ENCODE peak calls at places on chromosomes 1 and 21, in ten cellular contexts. I is amniotic stem cell; P is left ventricle myocardium inferior; F is iris pigment epithelial cell; C is retinal pigment epithelial cell; K is GM10248; G is stimulated activated CD4-positive, alpha-beta T cell treated with anti-CD3 and anti-CD28 coated beads, Interleukin-4, amount 100 ng/mL, for 48 hours; D is sigmoid colon; O is LNCaP clone FGC; E is ACHN. U is an unnamed sample.
A peak's percentile ranks its signal among the peaks of the same experiment; 100 is the strongest.

GRCh38 chr1:46117810-46118494 is 14.5 kb downstream of the PIK3R3 start:
- DNase-seq in F (no peak), C (no peak), P (no peak), I (no peak), E (no peak), D (no peak), K (no peak), O (no peak), G (no peak), U (no peak)

GRCh38 chr1:225933072-225933471 is 7.9 kb downstream of the LEFTY2 start:
- DNase-seq in P (no peak), F (peak; percentile 71), E (peak; percentile 37), G (no peak), D (no peak), K (no peak), O (no peak), C (no peak), I (peak; percentile 64), U (peak; percentile 79)

GRCh38 chr21:23986214-23986613 is 1621.1 kb downstream of the MRPL39 start:
- DNase-seq in K (no peak), O (no peak), D (no peak), G (no peak), I (no peak), P (no peak), F (no peak), C (no peak), E (no peak), U (no peak)

GRCh38 chr1:234727018-234727757 is 117.2 kb upstream of the IRF2BP2 start:
- DNase-seq in K (peak; percentile 64), C (no peak), P (no peak), D (peak; percentile 48), G (no peak), F (no peak), I (no peak), E (no peak), O (no peak), U (no peak)

GRCh38 chr1:26941311-26941710 is 19.0 kb downstream of the KDF1 start:
- DNase-seq in G (no peak), O (no peak), C (no peak), P (no peak), F (no peak), D (no peak), K (no peak), E (no peak), I (no peak), U (no peak)

GRCh38 chr1:233180626-233181364 is 114.7 kb downstream of the PCNX2 start:
- DNase-seq in I (no peak), G (no peak), C (no peak), E (peak; percentile 8), P (no peak), D (no peak), K (no peak), F (peak; percentile 69), O (no peak), U (no peak)

GRCh38 chr1:163055005-163055404 is 14.2 kb upstream of the RGS4 start:
- DNase-seq in C (no peak), K (no peak), D (no peak), E (no peak), I (no peak), P (no peak), O (no peak), F (peak; percentile 71), G (no peak), U (no peak)

GRCh38 chr1:37951041-37951782 is 4.4 kb upstream of the INPP5B start:
- DNase-seq in O (no peak), D (peak; percentile 48), P (no peak), I (no peak), F (no peak), C (no peak), E (no peak), G (no peak), K (no peak), U (no peak)

GRCh38 chr1:113101588-113101987 is 28.6 kb downstream of the LRIG2 start:
- DNase-seq in E (no peak), C (no peak), O (no peak), K (no peak), I (no peak), G (no peak), D (no peak), P (no peak), F (peak; percentile 62), U (no peak)

GRCh38 chr21:36647279-36648093 is 51.4 kb upstream of the SIM2 start:
- DNase-seq in I (no peak), K (no peak), E (peak; percentile 40), C (peak; percentile 44), D (no peak), F (peak; percentile 81), P (no peak), G (no peak), O (no peak), U (peak; percentile 45)

GRCh38 chr21:45951676-45952075 is 29.9 kb upstream of the COL6A1 start:
- DNase-seq in D (no peak), P (no peak), C (no peak), F (no peak), I (no peak), K (no peak), O (no peak), G (no peak), E (no peak), U (no peak)

GRCh38 chr1:115056395-115056798 is 26.8 kb downstream of the TSHB start:
- DNase-seq in O (no peak), C (peak; percentile 85), F (peak; percentile 67), P (no peak), I (peak; percentile 39), D (no peak), K (no peak), E (peak; percentile 93), G (no peak), U (no peak)

GRCh38 chr1:53377438-53377841 is 49.6 kb upstream of the LRP8 start:
- DNase-seq in P (no peak), O (no peak), E (no peak), F (no peak), I (no peak), G (no peak), D (no peak), C (no peak), K (no peak), U (no peak)

GRCh38 chr1:231629132-231629531 is 2.5 kb downstream of the DISC1 start:
- DNase-seq in D (peak; percentile 70), O (no peak), G (no peak), K (no peak), I (no peak), P (peak; percentile 31), F (peak; percentile 64), E (no peak), C (no peak), U (peak; percentile 67)

GRCh38 chr1:180154325-180155201 is at the start of gene QSOX1:
- DNase-seq in G (peak; percentile 86), F (peak; percentile 90), C (no peak), I (peak; percentile 78), P (peak; percentile 90), K (peak; percentile 100), E (peak; percentile 89), D (peak; percentile 96), O (peak; percentile 39), U (peak; percentile 78)

GRCh38 chr1:3219005-3219724 is 150.2 kb downstream of the PRDM16 start:
- DNase-seq in K (no peak), C (peak; percentile 90), O (peak; percentile 25), D (peak; percentile 78), P (peak; percentile 83), E (no peak), G (no peak), F (no peak), I (no peak), U (no peak)

GRCh38 chr1:32774950-32775634 is 42.1 kb downstream of the YARS1 start:
- DNase-seq in D (no peak), I (no peak), E (peak; percentile 37), K (no peak), G (no peak), C (no peak), P (no peak), F (peak; percentile 54), O (no peak), U (peak; percentile 86)

GRCh38 chr1:154206212-154206611 is at the start of gene CFAP141:
- DNase-seq in E (peak; percentile 10), G (no peak), D (no peak), O (no peak), P (no peak), F (peak; percentile 59), C (no peak), I (no peak), K (no peak), U (peak; percentile 44)

GRCh38 chr1:210200090-210200736 is 32.4 kb upstream of the SERTAD4 start:
- DNase-seq in P (no peak), F (no peak), D (no peak), K (no peak), I (no peak), O (no peak), E (no peak), C (no peak), G (no peak), U (no peak)

GRCh38 chr1:23521588-23521987 is 9.4 kb downstream of the E2F2 start:
- DNase-seq in K (no peak), E (no peak), O (no peak), D (no peak), P (no peak), I (no peak), G (no peak), F (no peak), C (no peak), U (no peak)

GRCh38 chr21:46397993-46398392 is 60.7 kb upstream of the DIP2A start:
- DNase-seq in D (no peak), E (no peak), F (no peak), C (no peak), I (no peak), G (no peak), O (no peak), P (no peak), K (no peak), U (no peak)

GRCh38 chr1:39690943-39691382 is 270 bp downstream of the HPCAL4 start:
- DNase-seq in I (no peak), D (no peak), E (no peak), F (no peak), C (no peak), K (no peak), G (no peak), P (no peak), O (no peak), U (no peak)

GRCh38 chr21:16587671-16588379 is 858.0 kb downstream of the USP25 start:
- DNase-seq in P (no peak), I (no peak), C (peak; percentile 40), K (no peak), F (peak; percentile 87), E (peak; percentile 44), D (peak; percentile 73), O (no peak), G (no peak), U (peak; percentile 15)

GRCh38 chr1:59779949-59780348 is 34.8 kb upstream of the HOOK1 start:
- DNase-seq in I (no peak), D (no peak), C (no peak), F (no peak), O (no peak), K (no peak), E (no peak), P (no peak), G (no peak), U (no peak)

GRCh38 chr1:897176-897575 is 26.5 kb upstream of the SAMD11 start:
- DNase-seq in C (no peak), G (no peak), P (no peak), I (no peak), O (no peak), D (no peak), E (no peak), K (no peak), F (no peak), U (no peak)

U was measured in HT1080.